ENCODE peak calls at places on chromosome 13, in seven cellular contexts. K is lower lobe of right lung; P is CD8-positive, alpha-beta memory T cell; G is neuronal stem cell; X is heart left ventricle; M is cardiac muscle cell; I is ovary. C is an unnamed sample.

GRCh38 chr13:96141032-96141431 is 51.1 kb downstream of the HS6ST3 start:
- DNase-seq in G (no peak), I (no peak), M (peak), X (no peak), P (no peak), K (no peak), C (no peak)

GRCh38 chr13:111259058-111259457 is 61.4 kb upstream of the TEX29 start:
- DNase-seq in M (no peak), K (no peak), I (no peak), G (no peak), X (no peak), P (no peak), C (no peak)

GRCh38 chr13:100176781-100177389 is 88.0 kb downstream of the PCCA start:
- DNase-seq in P (no peak), G (no peak), I (no peak), X (no peak), K (no peak), M (peak), C (no peak)

GRCh38 chr13:46687810-46688209 is 109.2 kb downstream of the ESD start:
- DNase-seq in I (no peak), X (no peak), M (no peak), G (no peak), P (no peak), K (no peak), C (no peak)

GRCh38 chr13:50078512-50079277 is 63.5 kb downstream of the KCNRG start:
- DNase-seq in K (no peak), M (no peak), P (no peak), X (no peak), I (no peak), G (no peak), C (no peak)

GRCh38 chr13:24215007-24215633 is 54.6 kb downstream of the SPATA13 start:
- DNase-seq in G (no peak), K (no peak), X (no peak), M (no peak), P (no peak), I (no peak), C (no peak)

GRCh38 chr13:49630580-49630979 is 2.3 kb downstream of the ARL11 start:
- DNase-seq in I (no peak), G (no peak), K (no peak), P (no peak), X (no peak), M (no peak), C (no peak)

GRCh38 chr13:104315606-104316005 is 1249.4 kb upstream of the SLC10A2 start:
- DNase-seq in M (no peak), I (no peak), X (no peak), P (no peak), K (no peak), G (no peak), C (no peak)

GRCh38 chr13:30545320-30545719 is 72.4 kb upstream of the USPL1 start:
- DNase-seq in M (no peak), K (no peak), P (no peak), I (no peak), X (no peak), G (no peak), C (no peak)

GRCh38 chr13:94657167-94657566 is 55.2 kb downstream of the SOX21 start:
- DNase-seq in G (no peak), X (no peak), I (no peak), K (no peak), P (no peak), M (no peak), C (no peak)

GRCh38 chr13:64130170-64130569 is 2714.5 kb upstream of the PCDH20 start:
- DNase-seq in M (no peak), I (no peak), G (no peak), X (no peak), P (no peak), K (no peak), C (no peak)

GRCh38 chr13:21071894-21072293 is 10.5 kb upstream of the LATS2 start:
- DNase-seq in P (no peak), I (no peak), X (no peak), G (no peak), M (no peak), K (no peak), C (no peak)

GRCh38 chr13:47484564-47484963 is 516.5 kb downstream of the SUCLA2 start:
- DNase-seq in X (no peak), M (no peak), P (no peak), K (no peak), G (no peak), I (no peak), C (no peak)

DNA sequence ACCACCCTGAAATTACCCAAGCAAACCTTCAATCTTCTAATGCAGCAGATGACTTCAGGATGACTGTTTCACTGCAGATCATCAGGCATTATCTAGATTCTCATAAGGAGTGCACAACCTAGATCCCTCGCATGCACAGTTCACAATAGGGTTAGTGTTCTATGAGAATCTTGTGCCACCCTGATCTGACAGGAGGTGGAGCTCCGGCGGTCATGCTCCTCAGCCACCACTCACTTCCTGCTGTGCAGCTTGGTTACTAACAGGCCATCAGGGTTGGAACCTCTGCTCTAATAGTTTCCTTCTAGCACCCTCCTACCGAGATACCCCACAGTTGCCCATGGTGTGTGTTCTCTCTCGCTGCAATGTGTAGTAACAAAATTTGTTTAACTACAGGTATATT is 442.8 kb downstream of the FGF14 start:
- DNase-seq in K (no peak), X (no peak), I (no peak), P (no peak), M (no peak), G (no peak), C (no peak)
- H3K27ac ChIP-seq in K (no peak), X (no peak), I (no peak), P (no peak), M (no peak), G (no peak), C (no peak)

GRCh38 chr13:35983206-35983605 is 148.0 kb downstream of the DCLK1 start:
- DNase-seq in G (no peak), M (no peak), X (no peak), K (no peak), P (no peak), I (no peak), C (no peak)

GRCh38 chr13:35984287-35984686 is 146.9 kb downstream of the DCLK1 start:
- DNase-seq in P (no peak), G (no peak), M (no peak), I (no peak), K (no peak), X (no peak), C (no peak)

GRCh38 chr13:35976126-35976525 is 155.1 kb downstream of the DCLK1 start:
- DNase-seq in K (no peak), M (no peak), P (no peak), I (no peak), X (no peak), G (no peak), C (no peak)

GRCh38 chr13:35979378-35979911 is 151.7 kb downstream of the DCLK1 start:
- DNase-seq in K (no peak), M (no peak), I (peak), X (peak), G (no peak), P (no peak), C (no peak)

GRCh38 chr13:35978607-35979316 is 152.4 kb downstream of the DCLK1 start:
- DNase-seq in G (peak), I (peak), P (no peak), X (no peak), K (no peak), M (peak), C (no peak)
- H3K27ac ChIP-seq in G (no peak), I (peak), P (no peak), X (peak), K (peak), M (no peak), C (no peak)

GRCh38 chr13:88552966-88553365 is 881.8 kb downstream of the SLITRK5 start:
- DNase-seq in X (no peak), G (no peak), P (no peak), K (no peak), M (no peak), I (no peak), C (no peak)
- H3K27ac ChIP-seq in X (no peak), G (no peak), P (no peak), K (no peak), M (no peak), I (no peak), C (no peak)

GRCh38 chr13:76725211-76725610 is 161.0 kb downstream of the KCTD12 start:
- DNase-seq in P (no peak), X (no peak), M (no peak), I (no peak), G (no peak), K (no peak), C (no peak)
- H3K27ac ChIP-seq in P (no peak), X (no peak), M (no peak), I (no peak), G (no peak), K (no peak), C (no peak)

GRCh38 chr13:52009985-52010384 is 1.3 kb downstream of the ATP7B start:
- DNase-seq in X (no peak), G (no peak), P (no peak), I (no peak), M (no peak), K (no peak), C (no peak)

GRCh38 chr13:52012512-52012836 is 276 bp downstream of the ALG11 start:
- DNase-seq in G (no peak), X (no peak), M (no peak), K (no peak), P (no peak), I (no peak), C (no peak)

GRCh38 chr13:52010890-52011689 is at the start of gene ATP7B:
- DNase-seq in K (no peak), X (peak), I (no peak), M (peak), P (no peak), G (peak), C (no peak)

GRCh38 chr13:52016296-52016695 is 4.1 kb downstream of the ALG11 start:
- DNase-seq in M (no peak), I (no peak), K (no peak), P (no peak), X (no peak), G (no peak), C (no peak)

GRCh38 chr13:52011690-52012511 is at the start of gene ALG11:
- DNase-seq in P (peak), I (peak), G (peak), M (peak), X (peak), K (peak), C (peak)
- H3K27ac ChIP-seq in P (peak), I (peak), G (peak), M (peak), X (peak), K (peak), C (peak)

DNA sequence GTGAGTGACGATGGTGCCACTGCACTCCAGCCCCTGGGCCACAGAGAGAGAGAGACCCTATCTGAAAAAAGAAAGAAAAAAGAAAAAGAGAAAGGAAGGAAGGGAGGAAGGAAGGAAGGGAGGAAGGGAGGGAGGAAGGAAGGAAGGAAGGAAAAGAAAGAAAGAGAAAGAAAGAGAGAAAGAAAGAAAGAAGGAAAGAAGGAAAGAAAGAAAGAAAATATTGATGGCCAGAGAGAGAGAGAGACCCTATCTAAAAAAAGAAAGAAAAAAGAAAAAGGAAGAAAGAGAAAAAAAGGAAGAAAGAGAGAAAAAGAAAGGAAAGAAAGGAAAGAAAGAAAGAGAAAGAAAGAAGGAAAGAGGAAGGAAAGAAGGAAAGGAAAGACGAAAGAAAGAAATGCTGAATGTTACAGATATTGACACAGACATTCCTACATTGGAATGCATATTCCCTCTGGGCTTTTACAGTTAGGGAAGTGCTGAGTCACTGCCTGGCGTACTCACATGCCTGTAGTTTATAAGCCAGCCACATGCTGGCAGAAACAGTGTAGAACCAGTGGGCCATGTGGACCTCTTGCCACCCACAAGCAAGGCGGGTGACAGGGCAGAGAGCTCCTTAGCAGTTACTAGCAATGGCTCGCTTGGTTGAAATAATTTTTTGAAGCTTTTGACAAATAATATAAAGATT is 34.6 kb upstream of the SLC46A3 start:
- DNase-seq in K (peak), X (peak), G (no peak), I (no peak), P (no peak), M (peak), C (no peak)
- H3K27ac ChIP-seq in K (no peak), X (peak), G (no peak), I (no peak), P (no peak), M (peak), C (no peak)

DNA sequence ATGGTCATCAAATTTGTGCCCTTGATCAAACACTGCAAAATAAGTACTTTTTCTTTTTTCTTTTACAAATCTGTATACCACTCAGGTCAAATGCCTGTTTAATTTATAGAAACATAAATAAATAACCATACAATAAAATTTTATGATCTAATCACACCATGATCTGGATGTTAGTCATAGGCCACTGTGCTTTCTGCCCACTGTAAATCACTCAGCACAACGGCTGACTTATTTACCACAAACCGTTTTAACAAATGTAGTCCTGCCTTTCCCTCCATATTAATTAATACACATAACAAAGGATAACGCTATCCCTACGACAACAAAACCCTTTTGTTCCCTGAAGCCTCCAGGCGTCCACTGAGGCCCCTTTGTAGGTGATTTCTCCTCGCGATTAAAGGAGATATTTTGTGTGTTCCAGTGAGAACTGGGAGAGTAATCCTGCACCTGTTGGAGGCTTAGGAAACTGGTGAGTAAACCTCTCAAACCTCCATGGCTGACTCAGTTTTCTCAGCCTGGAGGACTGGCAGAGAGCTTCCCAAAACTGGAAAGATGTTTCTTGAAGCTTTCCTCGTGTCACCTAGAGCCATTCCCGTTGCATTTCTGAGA is 477.1 kb upstream of the SGCG start:
- DNase-seq in I (no peak), G (no peak), M (no peak), K (no peak), P (no peak), X (no peak), C (no peak)
- H3K27ac ChIP-seq in I (no peak), G (no peak), M (no peak), K (no peak), P (no peak), X (no peak), C (no peak)

GRCh38 chr13:109131698-109132257 is 502.4 kb downstream of the MYO16 start:
- DNase-seq in G (no peak), P (no peak), X (no peak), M (peak), K (no peak), I (no peak), C (no peak)
- H3K27ac ChIP-seq in G (no peak), P (no peak), X (no peak), M (no peak), K (no peak), I (no peak), C (no peak)

GRCh38 chr13:114097893-114098688 is 34.3 kb downstream of the RASA3 start:
- DNase-seq in P (peak), G (no peak), M (no peak), I (peak), K (peak), X (peak), C (no peak)

GRCh38 chr13:114100446-114101320 is 31.7 kb downstream of the RASA3 start:
- DNase-seq in G (no peak), M (peak), X (no peak), K (peak), P (peak), I (peak), C (no peak)

GRCh38 chr13:114101325-114101821 is 31.1 kb downstream of the RASA3 start:
- DNase-seq in M (no peak), G (no peak), I (peak), K (peak), X (no peak), P (peak), C (no peak)

GRCh38 chr13:114099191-114099590 is 33.2 kb downstream of the RASA3 start:
- DNase-seq in X (peak), I (peak), P (peak), G (no peak), M (peak), K (peak), C (peak)

GRCh38 chr13:114099918-114100445 is 32.4 kb downstream of the RASA3 start:
- DNase-seq in I (no peak), M (peak), X (peak), G (no peak), K (peak), P (peak), C (no peak)
- H3K27ac ChIP-seq in I (no peak), M (peak), X (peak), G (peak), K (no peak), P (no peak), C (peak)

DNA sequence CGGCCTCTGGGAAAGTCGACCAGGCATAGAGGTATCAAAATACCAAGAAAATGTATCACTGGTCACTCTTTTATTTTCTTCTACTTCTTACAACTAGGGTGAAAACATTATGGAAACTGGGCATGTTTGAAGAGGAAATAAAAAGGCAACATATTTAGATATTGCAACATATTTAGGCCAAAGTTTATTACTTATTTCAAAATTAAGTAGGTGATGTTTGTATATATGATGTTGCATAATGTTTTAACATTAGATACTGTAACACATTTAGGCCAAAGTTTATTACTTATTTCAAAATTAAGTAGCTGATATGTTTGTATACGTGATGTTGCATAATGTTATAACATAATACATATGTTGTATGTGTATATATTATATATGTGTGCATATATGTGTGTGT is 451.3 kb downstream of the LIG4 start:
- DNase-seq in K (no peak), M (no peak), P (no peak), G (no peak), X (no peak), I (no peak), C (no peak)
- H3K27ac ChIP-seq in K (no peak), M (no peak), P (no peak), G (no peak), X (no peak), I (no peak), C (no peak)